ENCODE peak calls at places on chromosome 19, in five cellular contexts. X, M, I, J and F are unnamed samples.

GRCh38 chr19:45137179-45137761 is 23.5 kb downstream of the NKPD1 start:
- DNase-seq in X (peak), M (no peak), I (no peak), J (no peak), F (no peak)

GRCh38 chr19:2455481-2456300 is 1.1 kb downstream of the LMNB2 start:
- DNase-seq in X (peak), M (peak), I (no peak), J (peak), F (peak)

GRCh38 chr19:33039108-33039599 is 25.5 kb downstream of the RHPN2 start:
- DNase-seq in X (no peak), M (no peak), I (no peak), J (no peak), F (no peak)

GRCh38 chr19:42193706-42194105 is 23.8 kb downstream of the DEDD2 start:
- DNase-seq in X (no peak), M (no peak), I (no peak), J (no peak), F (no peak)

GRCh38 chr19:18287836-18288772 is 6.7 kb upstream of the JUND start:
- DNase-seq in X (no peak), M (no peak), I (no peak), J (no peak), F (no peak)

GRCh38 chr19:3178377-3178972 is at the start of gene S1PR4:
- DNase-seq in X (peak), M (peak), I (no peak), J (peak), F (no peak)

GRCh38 chr19:34172661-34173144 is 399 bp downstream of the LSM14A start:
- DNase-seq in X (no peak), M (peak), I (no peak), J (peak), F (no peak)

GRCh38 chr19:30664358-30665058 is 292.3 kb downstream of the ZNF536 start:
- DNase-seq in X (no peak), M (no peak), I (no peak), J (no peak), F (no peak)

GRCh38 chr19:46372901-46373572 is 26.1 kb downstream of the PPP5C start:
- DNase-seq in X (no peak), M (no peak), I (peak), J (no peak), F (no peak)